ENCODE peak calls at places on chromosomes 12 and 14, in eight cellular contexts. G is lower lobe of right lung, L is HL-60, A is transverse colon, J is WERI-Rb-1, R is heart left ventricle, Y is left lung, S is Panc1. X is an unnamed sample.

GRCh38 chr14:88346048-88346639 is 23.1 kb upstream of the KCNK10 start:
- DNase-seq in S (no peak), A (no peak), J (no peak), G (no peak), R (no peak), Y (no peak), L (no peak), X (peak; percentile 12)

GRCh38 chr14:101903111-101903561 is 61.2 kb upstream of the DYNC1H1 start:
- DNase-seq in A (no peak), G (no peak), S (no peak), R (peak; percentile 83), J (no peak), L (no peak), Y (no peak), X (no peak)

GRCh38 chr14:89853976-89854693 is 100.4 kb downstream of the EFCAB11 start:
- DNase-seq in A (no peak), G (no peak), J (no peak), Y (no peak), L (no peak), R (no peak), S (no peak), X (no peak)

GRCh38 chr12:77087427-77087826 is 22.1 kb upstream of the E2F7 start:
- DNase-seq in S (no peak), G (no peak), R (no peak), Y (no peak), L (no peak), J (no peak), A (no peak), X (no peak)

GRCh38 chr12:104750061-104750460 is 208.0 kb downstream of the SLC41A2 start:
- DNase-seq in Y (peak; percentile 68), L (peak; percentile 91), A (peak; percentile 37), J (no peak), R (no peak), G (peak; percentile 63), S (no peak), X (no peak)

GRCh38 chr14:104723651-104724406 is at the start of gene ADSS1:
- DNase-seq in R (peak; percentile 89), G (peak; percentile 83), Y (peak; percentile 76), L (peak; percentile 28), A (peak; percentile 74), S (peak; percentile 24), J (peak; percentile 62), X (peak; percentile 44)

GRCh38 chr12:51636581-51636980 is 45.5 kb downstream of the SCN8A start:
- DNase-seq in L (no peak), J (no peak), G (no peak), A (no peak), R (no peak), S (no peak), Y (no peak), X (no peak)

GRCh38 chr14:32662234-32662633 is 276.4 kb upstream of the NPAS3 start:
- DNase-seq in L (no peak), R (no peak), G (no peak), Y (no peak), A (no peak), S (no peak), J (no peak), X (no peak)

GRCh38 chr12:120367252-120367923 is 1.6 kb downstream of the MSI1 start:
- DNase-seq in A (peak; percentile 24), G (no peak), J (peak; percentile 79), L (no peak), R (no peak), Y (no peak), S (no peak), X (no peak)

GRCh38 chr12:92784795-92785562 is 82.2 kb downstream of the PLEKHG7 start:
- DNase-seq in G (no peak), R (no peak), S (peak; percentile 53), L (peak; percentile 55), A (no peak), J (peak; percentile 26), Y (no peak), X (peak; percentile 22)

GRCh38 chr12:59827767-59828166 is 231.9 kb downstream of the SLC16A7 start:
- DNase-seq in S (no peak), J (no peak), G (no peak), L (no peak), A (no peak), Y (no peak), R (no peak), X (no peak)

GRCh38 chr14:85010186-85010585 is 519.8 kb upstream of the FLRT2 start:
- DNase-seq in R (no peak), Y (no peak), J (no peak), A (no peak), S (no peak), L (no peak), G (no peak), X (no peak)

GRCh38 chr12:22672951-22673350 is 48.0 kb downstream of the ETNK1 start:
- DNase-seq in L (no peak), A (no peak), G (no peak), Y (no peak), S (no peak), J (no peak), R (no peak), X (no peak)

GRCh38 chr12:26853303-26854027 is 20.5 kb upstream of the ITPR2 start:
- DNase-seq in A (peak; percentile 76), S (no peak), Y (peak; percentile 72), G (peak; percentile 79), R (peak; percentile 73), L (peak; percentile 78), J (peak; percentile 61), X (peak; percentile 63)

GRCh38 chr14:22653012-22653621 is 9.0 kb upstream of the OR6J1 start:
- DNase-seq in Y (peak; percentile 54), J (peak; percentile 76), L (peak; percentile 68), G (peak; percentile 55), A (peak; percentile 72), R (no peak), S (no peak), X (peak; percentile 59)

GRCh38 chr12:30694971-30695326 is 720 bp downstream of the IPO8 start:
- DNase-seq in A (peak; percentile 56), S (no peak), J (peak; percentile 35), G (peak; percentile 63), L (peak; percentile 27), Y (peak; percentile 57), R (no peak), X (peak; percentile 30)

GRCh38 chr14:57512221-57512620 is 18.6 kb upstream of the CCDC198 start:
- DNase-seq in A (no peak), Y (no peak), R (no peak), J (no peak), S (no peak), L (no peak), G (no peak), X (no peak)

GRCh38 chr12:115599251-115599811 is 678.2 kb downstream of the MED13L start:
- DNase-seq in R (peak; percentile 66), J (no peak), L (no peak), S (no peak), Y (no peak), G (no peak), A (peak; percentile 8), X (no peak)

GRCh38 chr12:6376079-6376941 is 947 bp upstream of the SCNN1A start:
- DNase-seq in G (peak; percentile 90), J (no peak), Y (peak; percentile 78), R (peak; percentile 73), S (no peak), A (peak; percentile 75), L (peak; percentile 47), X (peak; percentile 86)

GRCh38 chr14:77761205-77761931 is 412 bp upstream of the SNW1 start:
- DNase-seq in Y (peak; percentile 40), A (peak; percentile 13), G (no peak), R (no peak), S (peak; percentile 79), L (peak; percentile 1), J (no peak), X (no peak)
- H3K27ac ChIP-seq in Y (peak overlapping the region; percentile 96), A (peak overlapping the region; percentile 97), G (peak overlapping the region; percentile 92), R (peak overlapping the region; percentile 85), S (peak overlapping the region; percentile 95), L (peak overlapping the region; percentile 85), J (peak overlapping the region; percentile 89), X (peak overlapping the region; percentile 82)

DNA sequence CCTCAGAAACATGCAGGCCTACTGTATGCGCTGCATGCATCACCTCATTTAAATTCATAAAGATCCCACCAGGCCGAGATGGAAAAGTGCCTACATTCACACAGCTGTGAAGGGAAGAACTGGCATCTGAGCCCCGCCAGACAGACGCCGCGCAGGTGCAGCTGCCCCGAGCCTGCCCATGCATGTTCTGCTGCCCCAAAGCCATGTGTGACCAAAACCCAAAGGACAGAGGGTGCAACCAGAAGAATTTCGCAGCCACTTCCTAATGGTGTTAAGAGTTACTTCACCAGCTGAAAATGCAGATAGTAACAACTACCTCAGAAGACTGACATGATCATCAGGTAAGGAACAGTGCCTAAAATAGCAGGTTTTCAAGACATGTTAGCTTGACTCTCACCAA is 13.5 kb upstream of the KRT8 start:
- DNase-seq in Y (no peak), S (no peak), J (no peak), L (peak; percentile 17), G (no peak), A (no peak), R (no peak), X (no peak)
- TF ChIP-seq CTCF in Y (no peak), S (no peak), J (no peak), L (no peak), G (no peak), A (no peak), R (no peak), X (no peak)

GRCh38 chr12:18257251-18257650 is 4.1 kb upstream of the PIK3C2G start:
- DNase-seq in A (no peak), J (no peak), S (no peak), R (no peak), Y (no peak), G (no peak), L (no peak), X (no peak)

GRCh38 chr12:18261906-18262305 is 588 bp downstream of the PIK3C2G start:
- DNase-seq in L (no peak), J (no peak), R (no peak), A (no peak), S (no peak), G (no peak), Y (no peak), X (peak; percentile 7)

GRCh38 chr12:18261273-18261672 is at the start of gene PIK3C2G:
- DNase-seq in A (no peak), J (no peak), L (no peak), R (no peak), G (no peak), Y (no peak), S (no peak), X (peak; percentile 42)

GRCh38 chr12:18259906-18260682 is 1.2 kb upstream of the PIK3C2G start:
- DNase-seq in S (no peak), J (no peak), A (no peak), Y (no peak), G (no peak), R (no peak), L (no peak), X (no peak)

DNA sequence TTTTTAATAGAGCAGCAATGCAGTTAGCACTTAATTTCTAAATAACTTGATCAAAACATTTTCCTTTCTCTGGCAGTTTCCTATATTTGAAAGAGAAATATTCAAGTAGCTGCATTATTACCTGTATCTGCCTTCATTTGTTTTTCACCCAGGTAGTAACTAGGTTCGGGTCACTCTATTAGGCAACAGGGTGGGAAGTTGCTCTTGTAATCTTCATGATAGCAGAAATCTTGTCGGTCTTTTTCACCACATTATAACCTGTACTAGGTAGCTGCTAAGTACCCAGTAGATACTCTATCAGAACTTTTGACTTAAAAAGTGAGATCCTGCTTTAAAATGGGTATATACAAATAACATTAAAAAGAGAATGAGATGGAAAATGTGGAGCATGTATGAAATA is 2.4 kb upstream of the PIK3C2G start:
- DNase-seq in S (no peak), A (no peak), Y (no peak), G (no peak), J (no peak), R (no peak), L (no peak), X (no peak)
- H3K27ac ChIP-seq in S (no peak overlapping the region), A (no peak overlapping the region), Y (no peak overlapping the region), G (no peak overlapping the region), J (no peak overlapping the region), R (no peak overlapping the region), L (no peak overlapping the region), X (no peak overlapping the region)

GRCh38 chr12:87274594-87275245 is 754.5 kb downstream of the C12orf50 start:
- DNase-seq in L (no peak), S (no peak), R (no peak), A (no peak), Y (no peak), G (no peak), J (peak; percentile 9), X (no peak)
- TF ChIP-seq CTCF in L (peak; percentile 1), S (peak; percentile 25), R (peak; percentile 53), A (peak; percentile 26), Y (no peak), G (peak; percentile 33), J (peak; percentile 53), X (peak; percentile 25)

X was measured in prostate gland.